ENCODE peak calls at places on chromosomes 7 and 10, in four cellular contexts. One of them, this sample, is unnamed.

GRCh38 chr10:58782876-58783859 is 270.5 kb downstream of the BICC1 start:
- DNase-seq in GM18507: no peak
- DNase-seq in DMS 273 treated with DMSO at 0.1 percent for 48 hours: no peak
- DNase-seq in vagina: no peak
- DNase-seq in this sample: no peak

GRCh38 chr7:76225379-76225778 is 23.7 kb downstream of the SRRM3 start:
- DNase-seq in GM18507: no peak
- DNase-seq in DMS 273 treated with DMSO at 0.1 percent for 48 hours: no peak
- DNase-seq in vagina: no peak
- DNase-seq in this sample: no peak

GRCh38 chr10:5890519-5890878 is 456 bp downstream of the FBH1 start:
- DNase-seq in GM18507: no peak
- DNase-seq in DMS 273 treated with DMSO at 0.1 percent for 48 hours: no peak
- DNase-seq in vagina: no peak
- DNase-seq in this sample: no peak

GRCh38 chr10:24034571-24034970 is 174.4 kb upstream of the KIAA1217 start:
- DNase-seq in GM18507: no peak
- DNase-seq in DMS 273 treated with DMSO at 0.1 percent for 48 hours: no peak
- DNase-seq in vagina: no peak
- DNase-seq in this sample: peak

GRCh38 chr10:43105119-43105792 is 28.4 kb downstream of the RET start:
- DNase-seq in GM18507: peak
- DNase-seq in DMS 273 treated with DMSO at 0.1 percent for 48 hours: peak
- DNase-seq in vagina: no peak
- DNase-seq in this sample: peak

GRCh38 chr7:155653773-155654172 is 9.3 kb downstream of the RBM33 start:
- DNase-seq in GM18507: no peak
- DNase-seq in DMS 273 treated with DMSO at 0.1 percent for 48 hours: no peak
- DNase-seq in vagina: no peak
- DNase-seq in this sample: no peak

GRCh38 chr10:17075510-17075909 is 54.1 kb downstream of the CUBN start:
- DNase-seq in GM18507: no peak
- DNase-seq in DMS 273 treated with DMSO at 0.1 percent for 48 hours: no peak
- DNase-seq in vagina: no peak
- DNase-seq in this sample: no peak

GRCh38 chr7:132998763-132999162 is 83.1 kb downstream of the CHCHD3 start:
- DNase-seq in GM18507: no peak
- DNase-seq in DMS 273 treated with DMSO at 0.1 percent for 48 hours: no peak
- DNase-seq in vagina: no peak
- DNase-seq in this sample: no peak

GRCh38 chr7:77684030-77684429 is 12.2 kb upstream of the RSBN1L start:
- DNase-seq in GM18507: no peak
- DNase-seq in DMS 273 treated with DMSO at 0.1 percent for 48 hours: no peak
- DNase-seq in vagina: no peak
- DNase-seq in this sample: no peak

GRCh38 chr10:125431149-125431548 is 251.8 kb downstream of the TEX36 start:
- DNase-seq in GM18507: no peak
- DNase-seq in DMS 273 treated with DMSO at 0.1 percent for 48 hours: no peak
- DNase-seq in vagina: no peak
- DNase-seq in this sample: no peak

GRCh38 chr7:46352335-46352954 is 431.4 kb upstream of the IGFBP3 start:
- DNase-seq in GM18507: no peak
- DNase-seq in DMS 273 treated with DMSO at 0.1 percent for 48 hours: no peak
- DNase-seq in vagina: no peak
- DNase-seq in this sample: peak

GRCh38 chr10:24202181-24202570 is 6.8 kb upstream of the KIAA1217 start:
- DNase-seq in GM18507: no peak
- DNase-seq in DMS 273 treated with DMSO at 0.1 percent for 48 hours: no peak
- DNase-seq in vagina: no peak
- DNase-seq in this sample: no peak

GRCh38 chr7:102286237-102287081 is at the start of gene SH2B2:
- DNase-seq in GM18507: no peak
- DNase-seq in DMS 273 treated with DMSO at 0.1 percent for 48 hours: no peak
- DNase-seq in vagina: no peak
- DNase-seq in this sample: peak

GRCh38 chr7:37705976-37706375 is 22.4 kb downstream of the GPR141 start:
- DNase-seq in GM18507: no peak
- DNase-seq in DMS 273 treated with DMSO at 0.1 percent for 48 hours: no peak
- DNase-seq in vagina: no peak
- DNase-seq in this sample: no peak

GRCh38 chr10:43002596-43002995 is 74.3 kb upstream of the RET start:
- DNase-seq in GM18507: no peak
- DNase-seq in DMS 273 treated with DMSO at 0.1 percent for 48 hours: no peak
- DNase-seq in vagina: no peak
- DNase-seq in this sample: no peak

GRCh38 chr7:70498633-70499032 is 633.3 kb upstream of the GALNT17 start:
- DNase-seq in GM18507: no peak
- DNase-seq in DMS 273 treated with DMSO at 0.1 percent for 48 hours: peak
- DNase-seq in vagina: no peak
- DNase-seq in this sample: peak

GRCh38 chr7:6497994-6498393 is 50.2 kb upstream of the DAGLB start:
- DNase-seq in GM18507: no peak
- DNase-seq in DMS 273 treated with DMSO at 0.1 percent for 48 hours: no peak
- DNase-seq in vagina: no peak
- DNase-seq in this sample: no peak

GRCh38 chr7:16564909-16565426 is 38.3 kb downstream of the LRRC72 start:
- DNase-seq in GM18507: peak
- DNase-seq in DMS 273 treated with DMSO at 0.1 percent for 48 hours: peak
- DNase-seq in vagina: no peak
- DNase-seq in this sample: peak

GRCh38 chr7:74217455-74218342 is 7.9 kb downstream of the LAT2 start:
- DNase-seq in GM18507: peak
- DNase-seq in DMS 273 treated with DMSO at 0.1 percent for 48 hours: peak
- DNase-seq in vagina: no peak
- DNase-seq in this sample: peak

GRCh38 chr10:124741922-124742417 is 2.2 kb downstream of the FAM53B start:
- DNase-seq in GM18507: no peak
- DNase-seq in DMS 273 treated with DMSO at 0.1 percent for 48 hours: no peak
- DNase-seq in vagina: no peak
- DNase-seq in this sample: no peak

GRCh38 chr7:157457355-157458253 is 120.8 kb downstream of the DNAJB6 start:
- DNase-seq in GM18507: no peak
- DNase-seq in DMS 273 treated with DMSO at 0.1 percent for 48 hours: no peak
- DNase-seq in vagina: no peak
- DNase-seq in this sample: no peak

GRCh38 chr7:13327669-13328068 is 640.2 kb downstream of the ARL4A start:
- DNase-seq in GM18507: no peak
- DNase-seq in DMS 273 treated with DMSO at 0.1 percent for 48 hours: no peak
- DNase-seq in vagina: no peak
- DNase-seq in this sample: no peak

GRCh38 chr7:102322202-102322715 is 34.0 kb downstream of the SPDYE6 start:
- DNase-seq in GM18507: no peak
- DNase-seq in DMS 273 treated with DMSO at 0.1 percent for 48 hours: no peak
- DNase-seq in vagina: no peak
- DNase-seq in this sample: no peak

GRCh38 chr10:121527690-121528089 is 70.6 kb downstream of the FGFR2 start:
- DNase-seq in GM18507: no peak
- DNase-seq in DMS 273 treated with DMSO at 0.1 percent for 48 hours: no peak
- DNase-seq in vagina: no peak
- DNase-seq in this sample: peak

GRCh38 chr10:17805921-17806577 is 3.1 kb upstream of the MRC1 start:
- DNase-seq in GM18507: no peak
- DNase-seq in DMS 273 treated with DMSO at 0.1 percent for 48 hours: no peak
- DNase-seq in vagina: no peak
- DNase-seq in this sample: peak

GRCh38 chr7:69545175-69545574 is 53.1 kb upstream of the AUTS2 start:
- DNase-seq in GM18507: no peak
- DNase-seq in DMS 273 treated with DMSO at 0.1 percent for 48 hours: no peak
- DNase-seq in vagina: no peak
- DNase-seq in this sample: no peak

GRCh38 chr10:133318494-133319127 is 9.9 kb downstream of the ZNF511 start:
- DNase-seq in GM18507: no peak
- DNase-seq in DMS 273 treated with DMSO at 0.1 percent for 48 hours: no peak
- DNase-seq in vagina: no peak
- DNase-seq in this sample: peak

GRCh38 chr10:71600856-71601255 is 118.7 kb downstream of the C10orf105 start:
- DNase-seq in GM18507: no peak
- DNase-seq in DMS 273 treated with DMSO at 0.1 percent for 48 hours: no peak
- DNase-seq in vagina: no peak
- DNase-seq in this sample: no peak

GRCh38 chr10:24740714-24741113 is 17.0 kb upstream of the ARHGAP21 start:
- DNase-seq in GM18507: no peak
- DNase-seq in DMS 273 treated with DMSO at 0.1 percent for 48 hours: no peak
- DNase-seq in vagina: no peak
- DNase-seq in this sample: no peak

GRCh38 chr10:63313066-63313465 is 152.7 kb downstream of the JMJD1C start:
- DNase-seq in GM18507: no peak
- DNase-seq in DMS 273 treated with DMSO at 0.1 percent for 48 hours: no peak
- DNase-seq in vagina: no peak
- DNase-seq in this sample: no peak

GRCh38 chr7:132142006-132142405 is 434.3 kb downstream of the PLXNA4 start:
- DNase-seq in GM18507: no peak
- DNase-seq in DMS 273 treated with DMSO at 0.1 percent for 48 hours: no peak
- DNase-seq in vagina: no peak
- DNase-seq in this sample: no peak

GRCh38 chr7:76260171-76260703 is 42.2 kb upstream of the HSPB1 start:
- DNase-seq in GM18507: peak
- DNase-seq in DMS 273 treated with DMSO at 0.1 percent for 48 hours: no peak
- DNase-seq in vagina: no peak
- DNase-seq in this sample: peak

This sample was measured in NCI-H2171 treated with DMSO at 0.1 percent for 48 hours.